ENCODE peak calls at places on chromosomes 13 and 19, in seven cellular contexts. One of them, this sample, is unnamed.

GRCh38 chr19:52535831-52536800 is 8.6 kb downstream of the ZNF808 start:
- DNase-seq in mesenchymal stem cell: peak
- DNase-seq in IMR-90: peak
- DNase-seq in H9: peak
- DNase-seq in H1: peak
- DNase-seq in trophoblast cell: peak
- DNase-seq in mesendoderm: peak
- DNase-seq in this sample: peak

GRCh38 chr13:106291006-106291405 is 244.5 kb downstream of the EFNB2 start:
- DNase-seq in mesendoderm: no peak
- DNase-seq in mesenchymal stem cell: peak
- DNase-seq in IMR-90: peak
- DNase-seq in H1: no peak
- DNase-seq in H9: no peak
- DNase-seq in trophoblast cell: no peak
- DNase-seq in this sample: no peak

GRCh38 chr19:38877781-38878574 is at the start of gene RINL:
- DNase-seq in H9: peak
- DNase-seq in mesenchymal stem cell: no peak
- DNase-seq in IMR-90: no peak
- DNase-seq in mesendoderm: no peak
- DNase-seq in trophoblast cell: no peak
- DNase-seq in H1: no peak
- DNase-seq in this sample: no peak

GRCh38 chr19:49987159-49987698 is 26.3 kb upstream of the SIGLEC11 start:
- DNase-seq in H9: peak
- DNase-seq in IMR-90: peak
- DNase-seq in trophoblast cell: peak
- DNase-seq in mesenchymal stem cell: peak
- DNase-seq in H1: peak
- DNase-seq in mesendoderm: peak
- DNase-seq in this sample: peak

GRCh38 chr13:51721485-51721884 is 82.5 kb downstream of the DHRS12 start:
- DNase-seq in IMR-90: no peak
- DNase-seq in mesendoderm: no peak
- DNase-seq in trophoblast cell: no peak
- DNase-seq in H9: no peak
- DNase-seq in mesenchymal stem cell: no peak
- DNase-seq in H1: no peak
- DNase-seq in this sample: no peak

GRCh38 chr13:102807699-102808098 is 8.8 kb downstream of the BIVM start:
- DNase-seq in IMR-90: no peak
- DNase-seq in mesenchymal stem cell: no peak
- DNase-seq in H1: no peak
- DNase-seq in H9: no peak
- DNase-seq in mesendoderm: no peak
- DNase-seq in trophoblast cell: no peak
- DNase-seq in this sample: no peak

GRCh38 chr13:43878897-43879322 is 630 bp downstream of the CCDC122 start:
- DNase-seq in IMR-90: peak
- DNase-seq in H1: no peak
- DNase-seq in trophoblast cell: peak
- DNase-seq in mesendoderm: peak
- DNase-seq in H9: peak
- DNase-seq in mesenchymal stem cell: peak
- DNase-seq in this sample: no peak

GRCh38 chr19:41420101-41420880 is 6.9 kb downstream of the B3GNT8 start:
- DNase-seq in H1: no peak
- DNase-seq in IMR-90: no peak
- DNase-seq in mesendoderm: no peak
- DNase-seq in H9: no peak
- DNase-seq in trophoblast cell: no peak
- DNase-seq in mesenchymal stem cell: no peak
- DNase-seq in this sample: no peak

GRCh38 chr13:39684531-39685137 is 29.2 kb downstream of the COG6 start:
- DNase-seq in trophoblast cell: peak
- DNase-seq in mesenchymal stem cell: peak
- DNase-seq in H1: no peak
- DNase-seq in IMR-90: peak
- DNase-seq in H9: no peak
- DNase-seq in mesendoderm: peak
- DNase-seq in this sample: peak

DNA sequence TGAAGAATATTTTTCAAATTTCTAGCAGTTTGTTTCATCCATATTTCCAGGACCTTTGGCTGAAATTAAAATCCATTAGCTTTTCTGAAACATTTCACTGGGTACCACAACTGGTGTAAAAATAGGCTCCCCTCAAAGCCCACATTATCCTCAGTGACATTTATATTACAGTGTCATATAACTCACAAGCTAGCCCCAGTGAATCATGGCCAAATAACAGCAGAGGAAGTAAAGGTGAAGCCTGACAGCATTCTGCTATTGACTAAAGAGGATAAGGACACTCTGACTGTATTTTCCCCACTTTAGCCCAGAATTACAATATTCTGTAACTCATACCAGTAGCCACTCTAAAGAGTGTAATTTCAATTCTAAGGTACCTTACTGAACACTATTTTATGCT is 21.9 kb downstream of the KCTD12 start:
- DNase-seq in mesendoderm: no peak
- DNase-seq in H1: no peak
- DNase-seq in mesenchymal stem cell: no peak
- DNase-seq in trophoblast cell: no peak
- DNase-seq in IMR-90: no peak
- DNase-seq in H9: no peak
- DNase-seq in this sample: no peak
- H2BK120ac ChIP-seq in mesendoderm: no peak
- H2BK120ac ChIP-seq in H1: no peak
- H2BK120ac ChIP-seq in mesenchymal stem cell: no peak
- H2BK120ac ChIP-seq in trophoblast cell: no peak
- H2BK120ac ChIP-seq in IMR-90: no peak
- H2BK120ac ChIP-seq in H9: no peak
- H2BK120ac ChIP-seq in this sample: no peak

GRCh38 chr19:15471639-15472101 is 7.3 kb upstream of the RASAL3 start:
- DNase-seq in mesenchymal stem cell: no peak
- DNase-seq in IMR-90: no peak
- DNase-seq in mesendoderm: no peak
- DNase-seq in trophoblast cell: no peak
- DNase-seq in H9: peak
- DNase-seq in H1: no peak
- DNase-seq in this sample: no peak
- H2BK120ac ChIP-seq in mesenchymal stem cell: no peak
- H2BK120ac ChIP-seq in IMR-90: no peak
- H2BK120ac ChIP-seq in mesendoderm: no peak
- H2BK120ac ChIP-seq in trophoblast cell: no peak
- H2BK120ac ChIP-seq in H9: no peak
- H2BK120ac ChIP-seq in H1: no peak
- H2BK120ac ChIP-seq in this sample: no peak

DNA sequence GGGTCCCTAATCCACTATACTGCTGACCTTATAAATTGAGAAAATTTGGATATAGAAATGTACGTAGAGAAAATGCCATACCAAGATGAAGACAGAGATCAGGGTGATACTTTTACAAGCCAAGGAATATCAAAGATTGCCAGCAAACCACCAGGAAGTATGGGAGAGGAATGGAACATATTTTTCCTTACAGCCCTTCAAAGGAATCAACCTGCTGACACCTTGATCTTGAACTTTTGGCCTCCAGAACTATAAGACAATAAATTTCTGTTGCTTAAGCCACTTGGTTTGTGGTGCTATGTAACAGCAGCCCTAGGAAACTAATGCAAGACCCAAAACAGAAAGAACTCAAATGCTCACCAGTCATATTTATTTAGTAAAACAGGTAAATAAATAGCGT is 10.3 kb upstream of the NDFIP2 start:
- DNase-seq in mesendoderm: no peak
- DNase-seq in trophoblast cell: no peak
- DNase-seq in mesenchymal stem cell: no peak
- DNase-seq in H9: no peak
- DNase-seq in H1: no peak
- DNase-seq in IMR-90: no peak
- DNase-seq in this sample: no peak
- H2BK120ac ChIP-seq in mesendoderm: no peak
- H2BK120ac ChIP-seq in trophoblast cell: no peak
- H2BK120ac ChIP-seq in mesenchymal stem cell: no peak
- H2BK120ac ChIP-seq in H9: no peak
- H2BK120ac ChIP-seq in H1: no peak
- H2BK120ac ChIP-seq in IMR-90: no peak
- H2BK120ac ChIP-seq in this sample: no peak

GRCh38 chr13:88919970-88920628 is 1248.9 kb downstream of the SLITRK5 start:
- DNase-seq in H9: no peak
- DNase-seq in IMR-90: no peak
- DNase-seq in trophoblast cell: no peak
- DNase-seq in mesendoderm: no peak
- DNase-seq in mesenchymal stem cell: no peak
- DNase-seq in H1: no peak
- DNase-seq in this sample: no peak
- H2BK120ac ChIP-seq in H9: no peak
- H2BK120ac ChIP-seq in IMR-90: no peak
- H2BK120ac ChIP-seq in trophoblast cell: no peak
- H2BK120ac ChIP-seq in mesendoderm: no peak
- H2BK120ac ChIP-seq in mesenchymal stem cell: no peak
- H2BK120ac ChIP-seq in H1: no peak
- H2BK120ac ChIP-seq in this sample: no peak

GRCh38 chr13:33262554-33262953 is 23.0 kb downstream of the STARD13 start:
- DNase-seq in H9: no peak
- DNase-seq in mesendoderm: no peak
- DNase-seq in mesenchymal stem cell: no peak
- DNase-seq in IMR-90: no peak
- DNase-seq in trophoblast cell: no peak
- DNase-seq in H1: no peak
- DNase-seq in this sample: no peak
- H2BK120ac ChIP-seq in H9: no peak
- H2BK120ac ChIP-seq in mesendoderm: no peak
- H2BK120ac ChIP-seq in mesenchymal stem cell: no peak
- H2BK120ac ChIP-seq in IMR-90: peak
- H2BK120ac ChIP-seq in trophoblast cell: no peak
- H2BK120ac ChIP-seq in H1: no peak
- H2BK120ac ChIP-seq in this sample: no peak

GRCh38 chr13:95716231-95716630 is 39.3 kb downstream of the DNAJC3 start:
- DNase-seq in mesenchymal stem cell: no peak
- DNase-seq in mesendoderm: no peak
- DNase-seq in H9: peak
- DNase-seq in H1: no peak
- DNase-seq in IMR-90: no peak
- DNase-seq in trophoblast cell: no peak
- DNase-seq in this sample: no peak
- H2BK120ac ChIP-seq in mesenchymal stem cell: no peak
- H2BK120ac ChIP-seq in mesendoderm: no peak
- H2BK120ac ChIP-seq in H9: no peak
- H2BK120ac ChIP-seq in H1: no peak
- H2BK120ac ChIP-seq in IMR-90: no peak
- H2BK120ac ChIP-seq in trophoblast cell: no peak
- H2BK120ac ChIP-seq in this sample: no peak

GRCh38 chr13:70950664-70951063 is 842.4 kb upstream of the KLHL1 start:
- DNase-seq in trophoblast cell: no peak
- DNase-seq in mesenchymal stem cell: no peak
- DNase-seq in IMR-90: no peak
- DNase-seq in H9: no peak
- DNase-seq in H1: no peak
- DNase-seq in mesendoderm: no peak
- DNase-seq in this sample: no peak
- H2BK120ac ChIP-seq in trophoblast cell: no peak
- H2BK120ac ChIP-seq in mesenchymal stem cell: no peak
- H2BK120ac ChIP-seq in IMR-90: no peak
- H2BK120ac ChIP-seq in H9: no peak
- H2BK120ac ChIP-seq in H1: no peak
- H2BK120ac ChIP-seq in mesendoderm: no peak
- H2BK120ac ChIP-seq in this sample: no peak

DNA sequence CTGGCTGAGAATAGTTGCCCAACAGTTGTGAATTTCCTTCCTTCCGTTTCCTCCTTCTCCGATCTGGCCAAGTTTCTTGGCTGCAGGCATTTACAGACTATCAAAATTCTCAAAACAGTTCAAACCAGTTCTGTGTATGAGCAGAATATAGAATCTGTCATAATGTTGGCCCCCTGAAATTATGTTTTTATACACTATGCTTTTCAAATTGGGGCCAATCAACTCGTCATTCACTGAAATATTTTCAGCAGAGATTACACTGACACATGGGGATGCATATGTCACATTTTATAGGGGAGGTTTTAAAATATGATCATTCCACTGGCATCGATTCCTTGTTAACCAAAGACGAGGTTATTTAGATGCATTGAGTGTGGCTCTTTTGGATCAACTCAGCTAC is 284.3 kb upstream of the TMTC4 start:
- DNase-seq in trophoblast cell: no peak
- DNase-seq in mesendoderm: no peak
- DNase-seq in H1: no peak
- DNase-seq in mesenchymal stem cell: no peak
- DNase-seq in H9: no peak
- DNase-seq in IMR-90: no peak
- DNase-seq in this sample: no peak
- H2BK120ac ChIP-seq in trophoblast cell: no peak
- H2BK120ac ChIP-seq in mesendoderm: no peak
- H2BK120ac ChIP-seq in H1: no peak
- H2BK120ac ChIP-seq in mesenchymal stem cell: no peak
- H2BK120ac ChIP-seq in H9: no peak
- H2BK120ac ChIP-seq in IMR-90: no peak
- H2BK120ac ChIP-seq in this sample: no peak

GRCh38 chr19:14411161-14411560 is 8.0 kb downstream of the DDX39A start:
- DNase-seq in H1: no peak
- DNase-seq in IMR-90: no peak
- DNase-seq in trophoblast cell: no peak
- DNase-seq in mesenchymal stem cell: no peak
- DNase-seq in H9: no peak
- DNase-seq in mesendoderm: no peak
- DNase-seq in this sample: no peak
- H2BK120ac ChIP-seq in H1: no peak
- H2BK120ac ChIP-seq in IMR-90: no peak
- H2BK120ac ChIP-seq in trophoblast cell: no peak
- H2BK120ac ChIP-seq in mesenchymal stem cell: no peak
- H2BK120ac ChIP-seq in H9: no peak
- H2BK120ac ChIP-seq in mesendoderm: no peak
- H2BK120ac ChIP-seq in this sample: no peak

GRCh38 chr19:43738780-43739211 is 16.0 kb downstream of the SMG9 start:
- DNase-seq in IMR-90: no peak
- DNase-seq in H9: no peak
- DNase-seq in mesendoderm: peak
- DNase-seq in H1: no peak
- DNase-seq in trophoblast cell: no peak
- DNase-seq in mesenchymal stem cell: no peak
- DNase-seq in this sample: no peak
- H2BK120ac ChIP-seq in IMR-90: no peak
- H2BK120ac ChIP-seq in H9: no peak
- H2BK120ac ChIP-seq in mesendoderm: no peak
- H2BK120ac ChIP-seq in H1: no peak
- H2BK120ac ChIP-seq in trophoblast cell: no peak
- H2BK120ac ChIP-seq in mesenchymal stem cell: no peak
- H2BK120ac ChIP-seq in this sample: no peak

This sample was measured in neuronal stem cell.